ENCODE peak calls at places on chromosome 13, in seven cellular contexts. V is mesendoderm, F is IMR-90, K is H1, O is mesenchymal stem cell, X is neuronal stem cell, I is H9. C is an unnamed sample.

GRCh38 chr13:67367385-67367784 is 137.2 kb upstream of the PCDH9 start:
- DNase-seq in V (peak; percentile 61), O (no peak), X (no peak), K (no peak), F (no peak), I (no peak), C (no peak)

GRCh38 chr13:100581504-100581903 is 7.1 kb downstream of the GGACT start:
- DNase-seq in I (no peak), X (no peak), F (no peak), O (no peak), V (no peak), K (no peak), C (no peak)

GRCh38 chr13:99655351-99656091 is 154.2 kb downstream of the TM9SF2 start:
- DNase-seq in K (no peak), O (peak; percentile 9), F (peak; percentile 24), X (no peak), I (no peak), V (peak; percentile 55), C (peak; percentile 57)

GRCh38 chr13:99421758-99422555 is 79.3 kb upstream of the TM9SF2 start:
- DNase-seq in V (no peak), F (no peak), K (no peak), I (no peak), X (no peak), O (no peak), C (no peak)

GRCh38 chr13:97884707-97885468 is 68.6 kb upstream of the IPO5 start:
- DNase-seq in F (no peak), O (no peak), V (no peak), K (no peak), I (no peak), X (no peak), C (no peak)

GRCh38 chr13:54185785-54186184 is 1157.2 kb downstream of the OLFM4 start:
- DNase-seq in K (no peak), I (peak; percentile 59), O (peak; percentile 0), V (peak; percentile 93), F (no peak), X (peak; percentile 52), C (no peak)

GRCh38 chr13:93325303-93326297 is 99.0 kb downstream of the GPC6 start:
- DNase-seq in F (no peak), V (no peak), I (no peak), X (no peak), O (no peak), K (no peak), C (no peak)

GRCh38 chr13:45133396-45134118 is 13.2 kb downstream of the GTF2F2 start:
- DNase-seq in I (no peak), K (no peak), X (no peak), V (peak; percentile 16), O (no peak), F (no peak), C (no peak)

GRCh38 chr13:25468330-25469178 is 96.8 kb downstream of the ATP8A2 start:
- DNase-seq in O (no peak), K (no peak), V (peak; percentile 70), F (no peak), I (peak; percentile 82), X (peak; percentile 54), C (peak; percentile 3)

GRCh38 chr13:44417446-44417845 is 43.8 kb downstream of the SERP2 start:
- DNase-seq in F (no peak), K (no peak), I (no peak), X (no peak), V (peak; percentile 54), O (no peak), C (no peak)

GRCh38 chr13:113848431-113849260 is 15.2 kb downstream of the GAS6 start:
- DNase-seq in X (no peak), O (no peak), F (no peak), I (peak; percentile 52), V (peak; percentile 28), K (no peak), C (no peak)

GRCh38 chr13:24127116-24127631 is 33.3 kb upstream of the SPATA13 start:
- DNase-seq in I (no peak), O (peak; percentile 43), F (peak; percentile 43), V (no peak), X (no peak), K (no peak), C (no peak)

GRCh38 chr13:73142091-73142490 is 83.3 kb downstream of the KLF5 start:
- DNase-seq in V (no peak), O (no peak), F (no peak), K (no peak), I (no peak), X (no peak), C (no peak)

GRCh38 chr13:24692541-24692940 is 12.3 kb downstream of the ATP12A start:
- DNase-seq in V (peak; percentile 20), F (peak; percentile 8), K (no peak), I (no peak), X (no peak), O (peak; percentile 66), C (no peak)

GRCh38 chr13:71144883-71145282 is 722.1 kb downstream of the DACH1 start:
- DNase-seq in F (no peak), I (no peak), X (no peak), V (no peak), O (no peak), K (no peak), C (no peak)

GRCh38 chr13:40668335-40668734 is 1.9 kb upstream of the FOXO1 start:
- DNase-seq in I (peak; percentile 64), V (peak; percentile 69), F (no peak), K (no peak), X (no peak), O (peak; percentile 38), C (no peak)

GRCh38 chr13:25037057-25037813 is 58.7 kb upstream of the PABPC3 start:
- DNase-seq in O (peak; percentile 65), X (peak; percentile 59), F (peak; percentile 65), I (peak; percentile 74), K (no peak), V (peak; percentile 91), C (peak; percentile 75)

GRCh38 chr13:71712988-71713653 is 153.9 kb downstream of the DACH1 start:
- DNase-seq in X (peak; percentile 20), V (peak; percentile 75), K (peak; percentile 5), I (no peak), O (peak; percentile 55), F (no peak), C (peak; percentile 7)

GRCh38 chr13:26968431-26969335 is 202.9 kb downstream of the USP12 start:
- DNase-seq in O (peak; percentile 64), I (no peak), V (peak; percentile 38), X (no peak), K (no peak), F (peak; percentile 23), C (no peak)

GRCh38 chr13:102905905-102906304 is 60.1 kb downstream of the ERCC5 start:
- DNase-seq in I (no peak), X (no peak), O (no peak), F (no peak), V (no peak), K (no peak), C (no peak)

GRCh38 chr13:75783906-75784485 is 147.9 kb downstream of the LMO7 start:
- DNase-seq in K (no peak), I (no peak), O (no peak), F (no peak), X (no peak), V (no peak), C (no peak)

GRCh38 chr13:24161980-24162517 is 1.5 kb downstream of the SPATA13 start:
- DNase-seq in F (no peak), X (no peak), K (no peak), V (no peak), I (no peak), O (no peak), C (no peak)

GRCh38 chr13:67844544-67844943 is 614.4 kb upstream of the PCDH9 start:
- DNase-seq in K (no peak), F (no peak), O (no peak), X (no peak), I (no peak), V (no peak), C (no peak)

GRCh38 chr13:38990693-38991092 is at the start of gene STOML3:
- DNase-seq in X (no peak), F (no peak), V (peak; percentile 57), K (no peak), O (no peak), I (no peak), C (peak; percentile 74)

GRCh38 chr13:27043013-27043412 is 128.6 kb downstream of the USP12 start:
- DNase-seq in I (no peak), O (peak; percentile 98), V (peak; percentile 76), F (peak; percentile 98), X (no peak), K (peak; percentile 19), C (peak; percentile 70)

GRCh38 chr13:102003848-102004570 is 397.8 kb downstream of the FGF14 start:
- DNase-seq in F (no peak), X (no peak), I (no peak), O (no peak), K (no peak), V (no peak), C (peak; percentile 27)

GRCh38 chr13:108733141-108733540 is 103.7 kb downstream of the MYO16 start:
- DNase-seq in V (no peak), I (no peak), K (no peak), X (no peak), O (no peak), F (no peak), C (no peak)

GRCh38 chr13:44903596-44903995 is 85.7 kb downstream of the NUFIP1 start:
- DNase-seq in F (peak; percentile 84), V (peak; percentile 54), O (peak; percentile 99), I (no peak), K (no peak), X (no peak), C (no peak)

GRCh38 chr13:51148952-51149573 is 38.0 kb upstream of the C13orf42 start:
- DNase-seq in V (peak; percentile 97), X (peak; percentile 51), O (peak; percentile 54), F (peak; percentile 45), I (peak; percentile 86), K (peak; percentile 66), C (no peak)

DNA sequence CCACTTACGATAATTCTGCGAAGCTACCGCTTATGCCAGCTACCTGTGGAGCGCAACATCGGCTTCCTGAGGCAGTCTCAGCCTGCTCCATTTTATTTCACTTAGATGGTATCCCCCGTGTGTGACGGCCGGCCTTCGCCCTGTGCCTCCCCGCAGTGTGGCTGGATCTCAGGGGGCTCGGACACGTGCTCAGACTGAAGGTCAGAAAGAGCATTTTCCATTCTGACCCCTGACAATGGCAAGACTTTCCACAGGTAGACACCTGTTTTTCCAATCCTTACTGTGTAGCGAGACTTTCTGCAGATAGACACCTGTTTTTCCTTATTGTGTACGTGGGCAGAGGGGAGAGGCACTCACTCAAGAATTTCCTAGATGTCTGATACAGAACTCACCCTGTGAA is 52.7 kb downstream of the ATP11A start:
- DNase-seq in X (no peak), I (no peak), F (no peak), K (no peak), O (no peak), V (no peak), C (no peak)
- H2AK5ac ChIP-seq in X (no peak overlapping the region), I (no peak overlapping the region), F (peak overlapping the region; percentile 4), K (peak overlapping the region; percentile 69), O (no peak overlapping the region), V (no peak overlapping the region), C (no peak overlapping the region)

GRCh38 chr13:110397445-110397844 is 90.4 kb downstream of the COL4A2 start:
- DNase-seq in V (no peak), F (peak; percentile 85), X (no peak), O (no peak), K (no peak), I (no peak), C (no peak)
- H3K27ac ChIP-seq in V (no peak overlapping the region), F (peak overlapping the region; percentile 98), X (no peak overlapping the region), O (peak overlapping the region; percentile 93), K (no peak overlapping the region), I (no peak overlapping the region), C (no peak overlapping the region)

GRCh38 chr13:85469320-85469719 is 329.9 kb downstream of the SLITRK6 start:
- DNase-seq in I (no peak), O (no peak), V (no peak), K (no peak), F (no peak), X (no peak), C (no peak)
- H2AK5ac ChIP-seq in I (no peak overlapping the region), O (no peak overlapping the region), V (no peak overlapping the region), K (no peak overlapping the region), F (no peak overlapping the region), X (no peak overlapping the region), C (no peak overlapping the region)

GRCh38 chr13:28469316-28469715 is 25.6 kb downstream of the FLT1 start:
- DNase-seq in I (no peak), X (no peak), V (no peak), K (no peak), F (no peak), O (no peak), C (no peak)
- H3K27ac ChIP-seq in I (no peak overlapping the region), X (no peak overlapping the region), V (no peak overlapping the region), K (no peak overlapping the region), F (no peak overlapping the region), O (no peak overlapping the region), C (no peak overlapping the region)

C was measured in trophoblast cell.